ENCODE peak calls at places on chromosomes 12 and 14, in ten cellular contexts. M is Calu3; Z is activated CD4-positive, alpha-beta T cell treated with anti-CD3 and anti-CD28 coated beads, Interleukin-2, amount 10 ng/mL, durations not matched to agents 7 days and 5 days; V is left cardiac atrium; L is WTC11; O is pulmonary artery endothelial cell; E is NCI-H2107; H is cardiac muscle cell; Q is ACHN; N is stimulated activated CD4-positive, alpha-beta T cell treated with anti-CD3 and anti-CD28 coated beads, Interleukin-2, amount 100 ng/mL, for 24 hours. R is an unnamed sample.

GRCh38 chr12:46874642-46875041 is 48.8 kb upstream of the SLC38A4 start:
- DNase-seq in L (no peak), O (no peak), N (no peak), Q (no peak), Z (no peak), E (no peak), V (peak; percentile 20), M (no peak), H (no peak), R (no peak)

GRCh38 chr12:6867407-6868210 is at the start of gene TPI1:
- DNase-seq in L (peak; percentile 79), V (peak; percentile 88), E (peak; percentile 76), Q (peak; percentile 85), N (peak; percentile 83), Z (peak; percentile 76), M (peak; percentile 78), O (no peak), H (peak; percentile 89), R (peak; percentile 96)

GRCh38 chr14:61511558-61511924 is 183.8 kb upstream of the HIF1A start:
- DNase-seq in O (no peak), M (no peak), V (no peak), Q (no peak), L (no peak), N (peak; percentile 66), E (no peak), Z (peak; percentile 29), H (no peak), R (no peak)

GRCh38 chr14:71290960-71291466 is 383.8 kb downstream of the PCNX1 start:
- DNase-seq in O (peak; percentile 47), H (no peak), E (no peak), M (peak; percentile 15), L (no peak), Q (peak; percentile 35), Z (peak; percentile 14), V (no peak), N (peak; percentile 43), R (peak; percentile 61)

GRCh38 chr12:53670308-53670707 is 5.6 kb downstream of the ATP5MC2 start:
- DNase-seq in Z (no peak), Q (no peak), L (no peak), V (no peak), E (no peak), M (no peak), N (no peak), H (no peak), O (no peak), R (peak; percentile 9)

GRCh38 chr14:61280526-61281185 is 482 bp downstream of the TMEM30B start:
- DNase-seq in Z (peak; percentile 71), L (peak; percentile 56), H (peak; percentile 54), M (peak; percentile 87), E (peak; percentile 68), O (peak; percentile 48), V (peak; percentile 78), N (peak; percentile 83), Q (peak; percentile 68), R (peak; percentile 81)

GRCh38 chr14:60758875-60759274 is 24.3 kb downstream of the MNAT1 start:
- DNase-seq in Q (no peak), E (peak; percentile 27), Z (no peak), O (no peak), V (no peak), L (no peak), N (no peak), H (no peak), M (no peak), R (peak; percentile 3)

GRCh38 chr14:56061051-56061450 is 57.2 kb upstream of the PELI2 start:
- DNase-seq in Z (no peak), M (no peak), E (no peak), V (no peak), L (no peak), Q (no peak), N (no peak), H (no peak), O (no peak), R (no peak)

GRCh38 chr12:93616584-93617101 is 44.2 kb downstream of the SOCS2 start:
- DNase-seq in L (peak; percentile 48), V (no peak), M (no peak), Z (no peak), N (no peak), H (no peak), O (no peak), E (no peak), Q (no peak), R (no peak)

GRCh38 chr12:50039151-50039835 is 14.0 kb upstream of the RACGAP1 start:
- DNase-seq in Q (peak; percentile 82), L (peak; percentile 96), Z (peak; percentile 87), V (peak; percentile 90), O (peak; percentile 35), M (peak; percentile 82), E (peak; percentile 24), N (peak; percentile 96), H (peak; percentile 90), R (peak; percentile 89)

GRCh38 chr12:57142727-57143126 is 4.7 kb downstream of the LRP1-AS start:
- DNase-seq in L (no peak), Q (no peak), M (no peak), H (no peak), E (no peak), V (no peak), Z (no peak), O (no peak), N (no peak), R (no peak)

GRCh38 chr14:23172572-23172971 is 10.9 kb downstream of the SLC7A8 start:
- DNase-seq in E (no peak), L (no peak), H (no peak), Q (no peak), V (no peak), M (no peak), O (no peak), N (no peak), Z (peak; percentile 9), R (no peak)

GRCh38 chr12:25084816-25085215 is 110.1 kb downstream of the DNAI7 start:
- DNase-seq in H (no peak), E (no peak), N (no peak), Q (no peak), Z (no peak), M (no peak), L (peak; percentile 36), O (no peak), V (no peak), R (no peak)

GRCh38 chr12:82651489-82651888 is 35.2 kb upstream of the TMTC2 start:
- DNase-seq in E (no peak), Z (no peak), M (peak; percentile 55), H (no peak), O (no peak), N (no peak), Q (no peak), L (no peak), V (no peak), R (peak; percentile 98)

GRCh38 chr12:68838046-68838886 is 30.3 kb downstream of the MDM2 start:
- DNase-seq in O (no peak), N (no peak), Q (no peak), H (no peak), V (no peak), M (no peak), L (no peak), E (no peak), Z (no peak), R (no peak)

GRCh38 chr14:102942069-102942468 is 19.6 kb downstream of the AMN start:
- DNase-seq in Q (no peak), L (no peak), O (no peak), M (no peak), V (no peak), N (no peak), Z (no peak), H (no peak), E (no peak), R (no peak)

GRCh38 chr14:91649930-91650329 is 82.0 kb downstream of the CATSPERB start:
- DNase-seq in V (no peak), Z (peak; percentile 54), N (no peak), L (no peak), E (no peak), O (peak; percentile 27), H (peak; percentile 51), Q (peak; percentile 33), M (peak; percentile 41), R (peak; percentile 69)

GRCh38 chr12:16384732-16385131 is 37.3 kb downstream of the MGST1 start:
- DNase-seq in M (no peak), Q (no peak), N (no peak), O (no peak), L (no peak), V (no peak), H (no peak), Z (no peak), E (no peak), R (peak; percentile 39)

GRCh38 chr12:108689314-108690190 is 41.8 kb downstream of the CORO1C start:
- DNase-seq in E (no peak), Z (peak; percentile 36), M (no peak), H (peak; percentile 29), V (peak; percentile 40), L (no peak), Q (no peak), O (peak; percentile 60), N (peak; percentile 35), R (peak; percentile 79)

GRCh38 chr12:25648460-25648859 is 95.4 kb upstream of the LMNTD1 start:
- DNase-seq in N (no peak), O (peak; percentile 51), Z (no peak), H (peak; percentile 62), V (peak; percentile 72), E (no peak), L (peak; percentile 30), M (peak; percentile 40), Q (peak; percentile 63), R (peak; percentile 72)

GRCh38 chr14:101231828-101232227 is 328.3 kb upstream of the RTL1 start:
- DNase-seq in V (no peak), M (no peak), Z (no peak), H (no peak), E (no peak), O (no peak), Q (no peak), N (no peak), L (no peak), R (no peak)

GRCh38 chr12:84986586-84986985 is 49.5 kb downstream of the TSPAN19 start:
- DNase-seq in Q (no peak), L (no peak), V (no peak), M (no peak), Z (no peak), N (no peak), O (no peak), H (no peak), E (no peak), R (peak; percentile 81)

GRCh38 chr12:24021164-24021502 is 71.7 kb upstream of the SOX5 start:
- DNase-seq in E (no peak), O (no peak), Z (no peak), N (no peak), L (no peak), V (no peak), Q (no peak), H (no peak), M (no peak), R (no peak)

GRCh38 chr14:62736426-62737043 is 308.7 kb downstream of the KCNH5 start:
- DNase-seq in Z (no peak), H (no peak), O (no peak), N (no peak), M (no peak), L (no peak), V (no peak), Q (no peak), E (no peak), R (no peak)

GRCh38 chr14:66804141-66804540 is 296.2 kb downstream of the GPHN start:
- DNase-seq in H (no peak), O (peak; percentile 29), Z (no peak), E (no peak), N (no peak), M (no peak), Q (no peak), V (no peak), L (no peak), R (no peak)